ENCODE peak calls at places on chromosome 7, in nine cellular contexts. One of them, this sample, is unnamed.

GRCh38 chr7:92633211-92633906 is 43.2 kb upstream of the FAM133B start:
- DNase-seq in AG04450: peak
- DNase-seq in ACHN: peak
- DNase-seq in activated T-helper 1 cell treated with anti-CD3 and anti-CD28 coated beads, Interleukin-12 subunit alpha, Interleukin-12 subunit beta, Interleukin-2, Interleukin-4 antibody, amounts not matched to agents 30 ng/mL and 10 ng/mL and 1 ng/mL, durations not matched to agents 14 hours and 24 hours and 36 hours: peak
- DNase-seq in hepatocyte: peak
- DNase-seq in iPS DF 6.9: no peak
- DNase-seq in OCI-LY7: no peak
- DNase-seq in left lobe of liver: no peak
- DNase-seq in esophagus squamous epithelium: no peak
- DNase-seq in this sample: no peak

GRCh38 chr7:128092221-128092620 is 61.0 kb upstream of the LRRC4 start:
- DNase-seq in hepatocyte: no peak
- DNase-seq in iPS DF 6.9: no peak
- DNase-seq in activated T-helper 1 cell treated with anti-CD3 and anti-CD28 coated beads, Interleukin-12 subunit alpha, Interleukin-12 subunit beta, Interleukin-2, Interleukin-4 antibody, amounts not matched to agents 30 ng/mL and 10 ng/mL and 1 ng/mL, durations not matched to agents 14 hours and 24 hours and 36 hours: no peak
- DNase-seq in left lobe of liver: peak
- DNase-seq in ACHN: no peak
- DNase-seq in AG04450: no peak
- DNase-seq in esophagus squamous epithelium: no peak
- DNase-seq in OCI-LY7: no peak
- DNase-seq in this sample: no peak

GRCh38 chr7:41698114-41698513 is 4.8 kb downstream of the INHBA start:
- DNase-seq in iPS DF 6.9: no peak
- DNase-seq in AG04450: no peak
- DNase-seq in ACHN: no peak
- DNase-seq in activated T-helper 1 cell treated with anti-CD3 and anti-CD28 coated beads, Interleukin-12 subunit alpha, Interleukin-12 subunit beta, Interleukin-2, Interleukin-4 antibody, amounts not matched to agents 30 ng/mL and 10 ng/mL and 1 ng/mL, durations not matched to agents 14 hours and 24 hours and 36 hours: no peak
- DNase-seq in esophagus squamous epithelium: no peak
- DNase-seq in OCI-LY7: no peak
- DNase-seq in left lobe of liver: no peak
- DNase-seq in hepatocyte: no peak
- DNase-seq in this sample: no peak

GRCh38 chr7:20229652-20230500 is 12.7 kb upstream of the MACC1 start:
- DNase-seq in activated T-helper 1 cell treated with anti-CD3 and anti-CD28 coated beads, Interleukin-12 subunit alpha, Interleukin-12 subunit beta, Interleukin-2, Interleukin-4 antibody, amounts not matched to agents 30 ng/mL and 10 ng/mL and 1 ng/mL, durations not matched to agents 14 hours and 24 hours and 36 hours: no peak
- DNase-seq in ACHN: peak
- DNase-seq in hepatocyte: no peak
- DNase-seq in OCI-LY7: no peak
- DNase-seq in left lobe of liver: no peak
- DNase-seq in esophagus squamous epithelium: no peak
- DNase-seq in iPS DF 6.9: no peak
- DNase-seq in AG04450: peak
- DNase-seq in this sample: no peak

GRCh38 chr7:134462337-134462925 is 3.5 kb upstream of the AKR1B1 start:
- DNase-seq in OCI-LY7: no peak
- DNase-seq in AG04450: no peak
- DNase-seq in activated T-helper 1 cell treated with anti-CD3 and anti-CD28 coated beads, Interleukin-12 subunit alpha, Interleukin-12 subunit beta, Interleukin-2, Interleukin-4 antibody, amounts not matched to agents 30 ng/mL and 10 ng/mL and 1 ng/mL, durations not matched to agents 14 hours and 24 hours and 36 hours: no peak
- DNase-seq in iPS DF 6.9: no peak
- DNase-seq in hepatocyte: no peak
- DNase-seq in ACHN: peak
- DNase-seq in left lobe of liver: no peak
- DNase-seq in esophagus squamous epithelium: no peak
- DNase-seq in this sample: no peak

GRCh38 chr7:105353752-105354328 is 34.9 kb downstream of the SRPK2 start:
- DNase-seq in ACHN: no peak
- DNase-seq in esophagus squamous epithelium: no peak
- DNase-seq in hepatocyte: no peak
- DNase-seq in iPS DF 6.9: no peak
- DNase-seq in AG04450: no peak
- DNase-seq in OCI-LY7: peak
- DNase-seq in left lobe of liver: no peak
- DNase-seq in activated T-helper 1 cell treated with anti-CD3 and anti-CD28 coated beads, Interleukin-12 subunit alpha, Interleukin-12 subunit beta, Interleukin-2, Interleukin-4 antibody, amounts not matched to agents 30 ng/mL and 10 ng/mL and 1 ng/mL, durations not matched to agents 14 hours and 24 hours and 36 hours: no peak
- DNase-seq in this sample: no peak

GRCh38 chr7:44108768-44109750 is 4.9 kb downstream of the AEBP1 start:
- DNase-seq in esophagus squamous epithelium: no peak
- DNase-seq in ACHN: no peak
- DNase-seq in left lobe of liver: no peak
- DNase-seq in hepatocyte: no peak
- DNase-seq in activated T-helper 1 cell treated with anti-CD3 and anti-CD28 coated beads, Interleukin-12 subunit alpha, Interleukin-12 subunit beta, Interleukin-2, Interleukin-4 antibody, amounts not matched to agents 30 ng/mL and 10 ng/mL and 1 ng/mL, durations not matched to agents 14 hours and 24 hours and 36 hours: no peak
- DNase-seq in iPS DF 6.9: no peak
- DNase-seq in AG04450: no peak
- DNase-seq in OCI-LY7: no peak
- DNase-seq in this sample: no peak

GRCh38 chr7:4744391-4745264 is 30.8 kb upstream of the AP5Z1 start:
- DNase-seq in OCI-LY7: peak
- DNase-seq in left lobe of liver: peak
- DNase-seq in AG04450: peak
- DNase-seq in esophagus squamous epithelium: peak
- DNase-seq in hepatocyte: peak
- DNase-seq in iPS DF 6.9: peak
- DNase-seq in activated T-helper 1 cell treated with anti-CD3 and anti-CD28 coated beads, Interleukin-12 subunit alpha, Interleukin-12 subunit beta, Interleukin-2, Interleukin-4 antibody, amounts not matched to agents 30 ng/mL and 10 ng/mL and 1 ng/mL, durations not matched to agents 14 hours and 24 hours and 36 hours: peak
- DNase-seq in ACHN: peak
- DNase-seq in this sample: peak

GRCh38 chr7:67452516-67453026 is 455.9 kb downstream of the TYW1 start:
- DNase-seq in esophagus squamous epithelium: no peak
- DNase-seq in hepatocyte: no peak
- DNase-seq in iPS DF 6.9: no peak
- DNase-seq in AG04450: no peak
- DNase-seq in activated T-helper 1 cell treated with anti-CD3 and anti-CD28 coated beads, Interleukin-12 subunit alpha, Interleukin-12 subunit beta, Interleukin-2, Interleukin-4 antibody, amounts not matched to agents 30 ng/mL and 10 ng/mL and 1 ng/mL, durations not matched to agents 14 hours and 24 hours and 36 hours: no peak
- DNase-seq in left lobe of liver: no peak
- DNase-seq in ACHN: no peak
- DNase-seq in OCI-LY7: no peak
- DNase-seq in this sample: no peak

GRCh38 chr7:10773430-10773829 is 200.2 kb upstream of the PHF14 start:
- DNase-seq in ACHN: no peak
- DNase-seq in activated T-helper 1 cell treated with anti-CD3 and anti-CD28 coated beads, Interleukin-12 subunit alpha, Interleukin-12 subunit beta, Interleukin-2, Interleukin-4 antibody, amounts not matched to agents 30 ng/mL and 10 ng/mL and 1 ng/mL, durations not matched to agents 14 hours and 24 hours and 36 hours: no peak
- DNase-seq in hepatocyte: no peak
- DNase-seq in AG04450: no peak
- DNase-seq in OCI-LY7: no peak
- DNase-seq in left lobe of liver: no peak
- DNase-seq in esophagus squamous epithelium: no peak
- DNase-seq in iPS DF 6.9: no peak
- DNase-seq in this sample: no peak

GRCh38 chr7:4650471-4651047 is 31.5 kb upstream of the FOXK1 start:
- DNase-seq in OCI-LY7: no peak
- DNase-seq in activated T-helper 1 cell treated with anti-CD3 and anti-CD28 coated beads, Interleukin-12 subunit alpha, Interleukin-12 subunit beta, Interleukin-2, Interleukin-4 antibody, amounts not matched to agents 30 ng/mL and 10 ng/mL and 1 ng/mL, durations not matched to agents 14 hours and 24 hours and 36 hours: no peak
- DNase-seq in hepatocyte: peak
- DNase-seq in ACHN: no peak
- DNase-seq in iPS DF 6.9: no peak
- DNase-seq in left lobe of liver: peak
- DNase-seq in esophagus squamous epithelium: no peak
- DNase-seq in AG04450: no peak
- DNase-seq in this sample: no peak

GRCh38 chr7:20395094-20395493 is 64.4 kb downstream of the ITGB8 start:
- DNase-seq in iPS DF 6.9: no peak
- DNase-seq in hepatocyte: no peak
- DNase-seq in ACHN: no peak
- DNase-seq in activated T-helper 1 cell treated with anti-CD3 and anti-CD28 coated beads, Interleukin-12 subunit alpha, Interleukin-12 subunit beta, Interleukin-2, Interleukin-4 antibody, amounts not matched to agents 30 ng/mL and 10 ng/mL and 1 ng/mL, durations not matched to agents 14 hours and 24 hours and 36 hours: no peak
- DNase-seq in esophagus squamous epithelium: no peak
- DNase-seq in OCI-LY7: no peak
- DNase-seq in AG04450: no peak
- DNase-seq in left lobe of liver: no peak
- DNase-seq in this sample: no peak

GRCh38 chr7:22860784-22861482 is 38.3 kb upstream of the TOMM7 start:
- DNase-seq in iPS DF 6.9: no peak
- DNase-seq in OCI-LY7: peak
- DNase-seq in AG04450: no peak
- DNase-seq in esophagus squamous epithelium: no peak
- DNase-seq in left lobe of liver: no peak
- DNase-seq in ACHN: peak
- DNase-seq in activated T-helper 1 cell treated with anti-CD3 and anti-CD28 coated beads, Interleukin-12 subunit alpha, Interleukin-12 subunit beta, Interleukin-2, Interleukin-4 antibody, amounts not matched to agents 30 ng/mL and 10 ng/mL and 1 ng/mL, durations not matched to agents 14 hours and 24 hours and 36 hours: no peak
- DNase-seq in hepatocyte: no peak
- DNase-seq in this sample: no peak

GRCh38 chr7:11437987-11438386 is 394.0 kb downstream of the THSD7A start:
- DNase-seq in OCI-LY7: no peak
- DNase-seq in ACHN: no peak
- DNase-seq in activated T-helper 1 cell treated with anti-CD3 and anti-CD28 coated beads, Interleukin-12 subunit alpha, Interleukin-12 subunit beta, Interleukin-2, Interleukin-4 antibody, amounts not matched to agents 30 ng/mL and 10 ng/mL and 1 ng/mL, durations not matched to agents 14 hours and 24 hours and 36 hours: no peak
- DNase-seq in AG04450: peak
- DNase-seq in iPS DF 6.9: no peak
- DNase-seq in left lobe of liver: no peak
- DNase-seq in esophagus squamous epithelium: no peak
- DNase-seq in hepatocyte: no peak
- DNase-seq in this sample: no peak

GRCh38 chr7:36986429-36987362 is 262.4 kb upstream of the AOAH start:
- DNase-seq in AG04450: peak
- DNase-seq in left lobe of liver: peak
- DNase-seq in esophagus squamous epithelium: no peak
- DNase-seq in ACHN: peak
- DNase-seq in OCI-LY7: peak
- DNase-seq in activated T-helper 1 cell treated with anti-CD3 and anti-CD28 coated beads, Interleukin-12 subunit alpha, Interleukin-12 subunit beta, Interleukin-2, Interleukin-4 antibody, amounts not matched to agents 30 ng/mL and 10 ng/mL and 1 ng/mL, durations not matched to agents 14 hours and 24 hours and 36 hours: peak
- DNase-seq in iPS DF 6.9: peak
- DNase-seq in hepatocyte: peak
- DNase-seq in this sample: peak

GRCh38 chr7:28732037-28732869 is 225.9 kb downstream of the TRIL start:
- DNase-seq in hepatocyte: peak
- DNase-seq in AG04450: peak
- DNase-seq in esophagus squamous epithelium: no peak
- DNase-seq in left lobe of liver: no peak
- DNase-seq in activated T-helper 1 cell treated with anti-CD3 and anti-CD28 coated beads, Interleukin-12 subunit alpha, Interleukin-12 subunit beta, Interleukin-2, Interleukin-4 antibody, amounts not matched to agents 30 ng/mL and 10 ng/mL and 1 ng/mL, durations not matched to agents 14 hours and 24 hours and 36 hours: no peak
- DNase-seq in OCI-LY7: no peak
- DNase-seq in iPS DF 6.9: no peak
- DNase-seq in ACHN: no peak
- DNase-seq in this sample: no peak

GRCh38 chr7:129184979-129185670 is 3.3 kb upstream of the SMO start:
- DNase-seq in activated T-helper 1 cell treated with anti-CD3 and anti-CD28 coated beads, Interleukin-12 subunit alpha, Interleukin-12 subunit beta, Interleukin-2, Interleukin-4 antibody, amounts not matched to agents 30 ng/mL and 10 ng/mL and 1 ng/mL, durations not matched to agents 14 hours and 24 hours and 36 hours: no peak
- DNase-seq in left lobe of liver: no peak
- DNase-seq in esophagus squamous epithelium: no peak
- DNase-seq in iPS DF 6.9: no peak
- DNase-seq in ACHN: no peak
- DNase-seq in OCI-LY7: no peak
- DNase-seq in hepatocyte: no peak
- DNase-seq in AG04450: no peak
- DNase-seq in this sample: no peak